ENCODE peak calls at places on chromosomes 6 and 20, in six cellular contexts. I, W, X, N, D and K are unnamed samples.

GRCh38 chr6:45783716-45784115 is 231.9 kb downstream of the CLIC5 start:
- DNase-seq in D (no peak), W (no peak), N (no peak), X (no peak), I (no peak), K (no peak)

GRCh38 chr6:112691289-112691688 is 344.2 kb downstream of the RFPL4B start:
- DNase-seq in I (no peak), X (no peak), W (peak), D (no peak), N (no peak), K (peak)

GRCh38 chr6:150632785-150633465 is 33.2 kb downstream of the PLEKHG1 start:
- DNase-seq in W (no peak), I (no peak), N (no peak), D (no peak), X (no peak), K (peak)

GRCh38 chr6:114247101-114247500 is 95.7 kb downstream of the HS3ST5 start:
- DNase-seq in W (no peak), D (no peak), N (no peak), I (no peak), X (no peak), K (no peak)

GRCh38 chr6:105596284-105596755 is 193.4 kb upstream of the PREP start:
- DNase-seq in D (no peak), W (no peak), I (no peak), N (no peak), X (no peak), K (peak)

GRCh38 chr20:45934046-45934586 is 367 bp upstream of the PCIF1 start:
- DNase-seq in I (no peak), D (peak), X (peak), W (no peak), N (peak), K (peak)

GRCh38 chr6:20169786-20170185 is 42.5 kb downstream of the MBOAT1 start:
- DNase-seq in N (no peak), W (no peak), I (no peak), X (no peak), D (no peak), K (no peak)

GRCh38 chr6:71012871-71013456 is 56.1 kb upstream of the B3GAT2 start:
- DNase-seq in D (peak), W (peak), N (peak), I (peak), X (no peak), K (peak)